ENCODE peak calls at places on chromosomes 12 and 14, in four cellular contexts. Q is uterus, H is tibial nerve, R is heart left ventricle. E is an unnamed sample.

GRCh38 chr14:69708586-69709169 is 58.3 kb upstream of the SRSF5 start:
- DNase-seq in H (no peak), R (no peak), Q (no peak), E (no peak)

GRCh38 chr12:39393179-39393578 is 49.7 kb downstream of the KIF21A start:
- DNase-seq in R (no peak), H (no peak), Q (no peak), E (no peak)

GRCh38 chr12:88947486-88948043 is 367.3 kb upstream of the KITLG start:
- DNase-seq in Q (no peak), R (no peak), H (no peak), E (no peak)

GRCh38 chr12:51171884-51172514 is 936 bp downstream of the TFCP2 start:
- DNase-seq in R (no peak), Q (no peak), H (peak; percentile 12), E (peak; percentile 10)

GRCh38 chr12:82919365-82920054 is 232.8 kb downstream of the TMTC2 start:
- DNase-seq in Q (no peak), R (no peak), H (no peak), E (no peak)

GRCh38 chr14:31992051-31992450 is 85.1 kb upstream of the ARHGAP5 start:
- DNase-seq in H (no peak), Q (peak; percentile 42), R (no peak), E (no peak)

GRCh38 chr12:120457133-120457532 is 10.9 kb downstream of the GATC start:
- DNase-seq in H (no peak), R (no peak), Q (no peak), E (no peak)

GRCh38 chr14:51604078-51604477 is 47.6 kb upstream of the FRMD6 start:
- DNase-seq in H (no peak), R (no peak), Q (no peak), E (no peak)

GRCh38 chr14:67373347-67373746 is 13.2 kb downstream of the EIF2S1 start:
- DNase-seq in H (no peak), Q (no peak), R (no peak), E (no peak)

DNA sequence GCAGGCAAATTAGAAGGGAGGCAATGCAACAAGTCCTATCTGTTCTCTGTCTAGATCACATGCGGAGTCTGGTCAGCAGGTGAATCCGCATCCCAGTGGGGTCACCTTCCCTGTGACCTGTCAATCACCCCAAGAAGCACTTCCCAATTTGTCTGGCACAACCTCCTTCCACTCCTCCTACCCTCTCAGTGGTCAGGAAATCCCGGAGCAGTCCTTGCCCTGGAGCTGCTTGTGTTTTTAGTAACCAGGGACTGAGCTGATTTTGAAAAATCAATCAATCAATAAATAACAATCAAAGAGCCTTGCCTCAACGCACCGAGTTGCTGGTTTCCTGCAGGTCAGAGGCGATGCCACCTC is 572 bp upstream of the ACSS3 start:
- DNase-seq in R (peak; percentile 71), H (peak; percentile 25), Q (peak; percentile 47), E (peak; percentile 59)
- H3K27ac ChIP-seq in R (peak overlapping the region; percentile 96), H (peak overlapping the region; percentile 81), Q (peak overlapping the region; percentile 87), E (peak overlapping the region; percentile 84)

DNA sequence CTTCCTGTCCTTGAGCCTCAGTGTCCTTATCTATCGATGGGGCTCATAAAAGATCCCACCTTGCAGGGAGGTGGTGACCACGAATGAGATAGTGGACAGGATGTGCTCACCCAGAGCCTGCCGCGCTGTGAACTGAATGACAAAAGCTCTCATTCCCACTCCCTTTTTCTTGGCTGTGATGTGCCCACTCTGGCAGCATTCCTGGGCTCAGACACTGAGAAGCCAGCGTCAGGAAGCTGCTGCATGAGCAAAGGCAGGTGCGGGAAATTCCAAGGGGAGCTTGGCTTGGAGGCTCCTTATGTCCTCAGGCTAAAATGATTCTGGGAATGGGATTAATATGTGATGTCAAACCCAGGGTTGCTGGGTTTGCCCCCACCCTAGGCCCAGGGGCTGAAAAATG is 61.6 kb downstream of the EFCAB11 start:
- DNase-seq in Q (no peak), R (no peak), H (no peak), E (no peak)
- TF ChIP-seq POLR2A in Q (no peak), R (no peak), H (no peak), E (no peak)

GRCh38 chr14:54565236-54566151 is 1.4 kb upstream of the SAMD4A start:
- DNase-seq in R (peak; percentile 97), Q (peak; percentile 98), H (peak; percentile 95), E (peak; percentile 96)
- TF ChIP-seq CTCF in R (no peak), Q (peak; percentile 29), H (peak; percentile 47), E (no peak)

GRCh38 chr14:91878274-91878673 is 10.9 kb upstream of the TC2N start:
- DNase-seq in Q (no peak), R (no peak), H (no peak), E (no peak)

GRCh38 chr14:91879196-91879595 is 11.9 kb upstream of the TC2N start:
- DNase-seq in H (no peak), Q (no peak), R (no peak), E (no peak)

GRCh38 chr14:91877376-91877775 is 10.0 kb upstream of the TC2N start:
- DNase-seq in R (no peak), Q (no peak), H (no peak), E (no peak)

GRCh38 chr14:91875515-91876286 is 8.4 kb upstream of the TC2N start:
- DNase-seq in H (no peak), R (no peak), Q (no peak), E (no peak)

GRCh38 chr14:91876492-91876891 is 9.2 kb upstream of the TC2N start:
- DNase-seq in H (no peak), R (no peak), Q (no peak), E (no peak)
- H3K27ac ChIP-seq in H (no peak overlapping the region), R (no peak overlapping the region), Q (no peak overlapping the region), E (no peak overlapping the region)

GRCh38 chr14:99624024-99624423 is 20.0 kb upstream of the CCDC85C start:
- DNase-seq in Q (no peak), R (no peak), H (no peak), E (no peak)

GRCh38 chr14:99624971-99625370 is 20.0 kb upstream of the HHIPL1 start:
- DNase-seq in R (no peak), Q (no peak), H (no peak), E (no peak)

GRCh38 chr14:99625476-99625875 is 19.5 kb upstream of the HHIPL1 start:
- DNase-seq in Q (no peak), R (no peak), H (no peak), E (no peak)

GRCh38 chr14:99619873-99620834 is 16.1 kb upstream of the CCDC85C start:
- DNase-seq in H (no peak), Q (peak; percentile 62), R (peak; percentile 53), E (no peak)

GRCh38 chr14:99621948-99622347 is 17.9 kb upstream of the CCDC85C start:
- DNase-seq in Q (no peak), R (no peak), H (no peak), E (no peak)
- TF ChIP-seq POLR2A in Q (no peak), R (no peak), H (no peak), E (no peak)

GRCh38 chr12:125038976-125039625 is 26.1 kb upstream of the AACS start:
- DNase-seq in H (no peak), R (no peak), Q (no peak), E (no peak)
- TF ChIP-seq CTCF in H (no peak), R (no peak), Q (no peak), E (no peak)

DNA sequence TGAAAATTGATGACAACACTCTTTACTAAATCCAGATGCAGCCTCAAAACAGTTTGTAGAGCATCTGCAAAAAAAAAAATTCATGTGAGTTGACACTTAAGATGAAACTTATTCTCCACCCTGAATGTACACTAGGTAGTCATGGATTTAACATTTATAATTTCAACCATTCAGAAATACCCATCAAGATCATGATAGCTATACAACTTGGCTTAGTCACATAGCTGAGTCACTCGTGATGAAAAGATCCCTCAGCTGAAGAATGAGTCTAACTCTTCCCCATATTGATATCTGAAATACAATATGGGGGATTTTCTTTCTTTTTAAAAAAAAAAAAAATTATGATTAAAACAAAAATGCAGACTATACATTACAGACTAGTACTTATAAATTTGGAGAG is 104.8 kb upstream of the PLEKHG7 start:
- DNase-seq in Q (no peak), H (no peak), R (no peak), E (no peak)
- H3K27ac ChIP-seq in Q (no peak overlapping the region), H (no peak overlapping the region), R (no peak overlapping the region), E (no peak overlapping the region)

GRCh38 chr12:21607701-21608100 is 3.1 kb upstream of the GYS2 start:
- DNase-seq in H (no peak), Q (no peak), R (no peak), E (no peak)

GRCh38 chr12:21606175-21606574 is 1.5 kb upstream of the GYS2 start:
- DNase-seq in R (no peak), Q (no peak), H (no peak), E (no peak)

GRCh38 chr12:21600196-21600595 is 4.5 kb downstream of the GYS2 start:
- DNase-seq in H (no peak), Q (no peak), R (no peak), E (no peak)

GRCh38 chr12:21602774-21603173 is 1.9 kb downstream of the GYS2 start:
- DNase-seq in R (no peak), Q (no peak), H (no peak), E (no peak)

GRCh38 chr12:21604245-21605101 is at the start of gene GYS2:
- DNase-seq in Q (no peak), H (no peak), R (no peak), E (no peak)
- TF ChIP-seq POLR2A in Q (no peak), H (no peak), R (no peak), E (no peak)

GRCh38 chr14:103749860-103750259 is 34.2 kb downstream of the ZFYVE21 start:
- DNase-seq in Q (no peak), H (no peak), R (no peak), E (no peak)
- TF ChIP-seq CTCF in Q (peak; percentile 29), H (peak; percentile 17), R (no peak), E (no peak)

E was measured in thyroid gland.